ENCODE peak calls at places on chromosome 21, in four cellular contexts. F is breast epithelium; P is activated CD8-positive, alpha-beta memory T cell treated with anti-CD3 and anti-CD28 coated beads for 1 hour; L is CD8-positive, alpha-beta memory T cell. T is an unnamed sample.

GRCh38 chr21:16587671-16588379 is 858.0 kb downstream of the USP25 start:
- DNase-seq in P (no peak), L (no peak), F (peak; percentile 25), T (no peak)

GRCh38 chr21:15617968-15618367 is 111.8 kb upstream of the USP25 start:
- DNase-seq in L (no peak), P (no peak), F (no peak), T (peak; percentile 22)

GRCh38 chr21:15943009-15943666 is 213.4 kb downstream of the USP25 start:
- DNase-seq in L (no peak), P (no peak), F (no peak), T (no peak)

GRCh38 chr21:46207006-46207919 is 21.3 kb downstream of the LSS start:
- DNase-seq in P (no peak), L (no peak), F (no peak), T (no peak)

GRCh38 chr21:36209626-36210171 is 53.1 kb downstream of the DOP1B start:
- DNase-seq in P (no peak), L (peak; percentile 23), F (no peak), T (peak; percentile 58)

GRCh38 chr21:44706706-44707615 is 4.4 kb downstream of the TSPEAR start:
- DNase-seq in P (no peak), L (no peak), F (no peak), T (no peak)

GRCh38 chr21:27171704-27172103 is 204.8 kb upstream of the ADAMTS5 start:
- DNase-seq in L (no peak), P (no peak), F (no peak), T (no peak)

GRCh38 chr21:35217504-35218060 is 168.5 kb upstream of the RUNX1 start:
- DNase-seq in P (no peak), L (no peak), F (peak; percentile 65), T (no peak)

GRCh38 chr21:33396966-33397365 is 6.2 kb upstream of the IFNGR2 start:
- DNase-seq in P (no peak), F (no peak), L (no peak), T (peak; percentile 28)

GRCh38 chr21:24870633-24871032 is 736.6 kb downstream of the MRPL39 start:
- DNase-seq in F (no peak), P (no peak), L (no peak), T (no peak)

GRCh38 chr21:37837381-37837780 is 78.9 kb downstream of the KCNJ6 start:
- DNase-seq in F (no peak), P (no peak), L (no peak), T (no peak)

GRCh38 chr21:39020751-39021474 is 162.3 kb downstream of the PSMG1 start:
- DNase-seq in P (no peak), L (no peak), F (peak; percentile 71), T (no peak)

GRCh38 chr21:18549214-18549905 is 145.8 kb upstream of the TMPRSS15 start:
- DNase-seq in L (no peak), P (no peak), F (no peak), T (no peak)

GRCh38 chr21:31184462-31184861 is 146.2 kb upstream of the KRTAP19-8 start:
- DNase-seq in P (no peak), F (no peak), L (peak; percentile 34), T (no peak)

GRCh38 chr21:41752231-41752681 is 14.6 kb downstream of the RIPK4 start:
- DNase-seq in F (no peak), P (no peak), L (no peak), T (peak; percentile 95)

GRCh38 chr21:46152939-46153258 is 2.5 kb downstream of the FTCD start:
- DNase-seq in P (no peak), L (no peak), F (no peak), T (no peak)

GRCh38 chr21:34260598-34260997 is 103.2 kb upstream of the KCNE2 start:
- DNase-seq in P (no peak), F (no peak), L (no peak), T (no peak)

GRCh38 chr21:44448651-44449131 is 6.6 kb upstream of the LRRC3 start:
- DNase-seq in P (no peak), F (no peak), L (no peak), T (no peak)

GRCh38 chr21:35616090-35616489 is 444.2 kb downstream of the SETD4 start:
- DNase-seq in F (no peak), P (no peak), L (no peak), T (peak; percentile 10)

GRCh38 chr21:36135391-36136094 is 664 bp downstream of the CBR3 start:
- DNase-seq in F (peak; percentile 59), L (peak; percentile 35), P (no peak), T (peak; percentile 94)

GRCh38 chr21:39033878-39034589 is 149.2 kb downstream of the PSMG1 start:
- DNase-seq in P (no peak), F (peak; percentile 74), L (no peak), T (no peak)

GRCh38 chr21:31872452-31873274 is at the start of gene HUNK:
- DNase-seq in P (no peak), L (no peak), F (peak; percentile 34), T (peak; percentile 59)

GRCh38 chr21:39670741-39671140 is 58.0 kb downstream of the B3GALT5 start:
- DNase-seq in P (no peak), L (no peak), F (no peak), T (no peak)

GRCh38 chr21:35408401-35408800 is 359.3 kb upstream of the RUNX1 start:
- DNase-seq in P (no peak), L (no peak), F (no peak), T (no peak)

GRCh38 chr21:16002872-16003466 is 273.2 kb downstream of the USP25 start:
- DNase-seq in F (no peak), L (no peak), P (no peak), T (peak; percentile 21)

GRCh38 chr21:46153259-46154154 is 1.9 kb downstream of the FTCD start:
- DNase-seq in F (no peak), L (no peak), P (no peak), T (peak; percentile 72)

GRCh38 chr21:34498623-34499022 is 13.4 kb downstream of the KCNE1 start:
- DNase-seq in L (no peak), F (peak; percentile 49), P (no peak), T (peak; percentile 33)

GRCh38 chr21:43790053-43790524 is 712 bp downstream of the RRP1 start:
- DNase-seq in L (no peak), P (no peak), F (no peak), T (no peak)

GRCh38 chr21:45410151-45410864 is 5.3 kb downstream of the COL18A1 start:
- DNase-seq in F (no peak), L (no peak), P (no peak), T (no peak)

GRCh38 chr21:42617476-42617875 is 35.9 kb upstream of the PDE9A start:
- DNase-seq in P (no peak), L (no peak), F (no peak), T (no peak)

GRCh38 chr21:38244885-38245869 is 11.6 kb upstream of the KCNJ15 start:
- DNase-seq in P (peak; percentile 1), F (no peak), L (no peak), T (no peak)

GRCh38 chr21:42748620-42749176 is 95.3 kb downstream of the PDE9A start:
- DNase-seq in F (no peak), L (no peak), P (no peak), T (no peak)

GRCh38 chr21:45574691-45575090 is 32.5 kb upstream of the SLC19A1 start:
- DNase-seq in L (no peak), P (no peak), F (no peak), T (no peak)

GRCh38 chr21:42645211-42646075 is 8.0 kb upstream of the PDE9A start:
- DNase-seq in L (no peak), P (no peak), F (no peak), T (no peak)

GRCh38 chr21:33491373-33492102 is at the start of gene DNAJC28:
- DNase-seq in F (peak; percentile 84), P (peak; percentile 88), L (peak; percentile 94), T (peak; percentile 97)

GRCh38 chr21:31347435-31348032 is 3.5 kb upstream of the TIAM1 start:
- DNase-seq in F (no peak), P (no peak), L (no peak), T (peak; percentile 41)

GRCh38 chr21:42061866-42062542 is 9.1 kb upstream of the UMODL1 start:
- DNase-seq in P (no peak), L (peak; percentile 68), F (no peak), T (no peak)

T was measured in A673.